ENCODE peak calls at places on chromosomes 4 and X, in seven cellular contexts. D is ascending aorta, B is tibial artery, L is pancreas, O is sigmoid colon, U is kidney epithelial cell, Z is neural progenitor cell. H is an unnamed sample.
A peak's percentile ranks its signal among the peaks of the same experiment; 100 is the strongest.

GRCh38 chr4:87697272-87697671 is 47.2 kb downstream of the DMP1 start:
- DNase-seq in D (no peak), B (no peak), L (no peak), O (no peak), U (no peak), Z (no peak), H (no peak)

GRCh38 chr4:37872310-37872988 is 18.4 kb upstream of the TBC1D1 start:
- DNase-seq in D (no peak), B (no peak), L (no peak), O (no peak), U (no peak), Z (no peak), H (no peak)

GRCh38 chr4:110621839-110622751 is 782 bp downstream of the PITX2 start:
- DNase-seq in D (no peak), B (no peak), L (no peak), O (no peak), U (no peak), Z (peak; percentile 63), H (no peak)

GRCh38 chr4:25466966-25467697 is 90.1 kb downstream of the ANAPC4 start:
- DNase-seq in D (no peak), B (no peak), L (no peak), O (no peak), U (no peak), Z (no peak), H (no peak)

GRCh38 chr4:107989162-107989536 is 540 bp upstream of the HADH start:
- DNase-seq in D (no peak), B (no peak), L (no peak), O (no peak), U (no peak), Z (no peak), H (no peak)

GRCh38 chrX:791479-792034 is 161.0 kb downstream of the SHOX start:
- DNase-seq in D (no peak), B (no peak), L (no peak), O (no peak), U (no peak), Z (peak; percentile 66), H (no peak)

GRCh38 chrX:40871385-40872082 is 136.2 kb upstream of the MED14 start:
- DNase-seq in D (no peak), B (no peak), L (no peak), O (no peak), U (no peak), Z (no peak), H (no peak)

GRCh38 chr4:77201343-77201742 is 44.3 kb downstream of the CCNG2 start:
- DNase-seq in D (no peak), B (no peak), L (no peak), O (no peak), U (no peak), Z (no peak), H (no peak)

GRCh38 chr4:14783011-14783877 is 219.0 kb upstream of the CPEB2 start:
- DNase-seq in D (no peak), B (no peak), L (no peak), O (no peak), U (no peak), Z (no peak), H (no peak)

GRCh38 chrX:74492720-74493201 is 71.5 kb downstream of the SLC16A2 start:
- DNase-seq in D (no peak), B (no peak), L (no peak), O (no peak), U (no peak), Z (peak; percentile 65), H (no peak)

GRCh38 chr4:73170518-73171198 is 87.9 kb downstream of the ANKRD17 start:
- DNase-seq in D (no peak), B (no peak), L (no peak), O (no peak), U (no peak), Z (no peak), H (no peak)
- H3K36me3 ChIP-seq in D (peaks cover 76% of the 10 kb centered on the region), B (peaks cover 63% of the 10 kb centered on the region), L (no peaks in the 10 kb centered on the region), O (peaks cover 27% of the 10 kb centered on the region), U (no peaks in the 10 kb centered on the region), Z (peaks cover 39% of the 10 kb centered on the region), H (peaks cover 70% of the 10 kb centered on the region)

GRCh38 chr4:137531121-137531520 is 1.2 kb downstream of the PCDH18 start:
- DNase-seq in D (no peak), B (no peak), L (no peak), O (no peak), U (no peak), Z (peak; percentile 30), H (no peak)
- TF ChIP-seq CTCF in D (peak; percentile 59), B (peak; percentile 45), L (no peak), O (no peak), U (peak; percentile 30), Z (peak; percentile 62), H (no peak)

GRCh38 chrX:48460031-48460430 is 10.0 kb downstream of the SLC38A5 start:
- DNase-seq in D (no peak), B (no peak), L (no peak), O (no peak), U (no peak), Z (no peak), H (no peak)
- H3K36me3 ChIP-seq in D (no peaks in the 10 kb centered on the region), B (no peaks in the 10 kb centered on the region), L (no peaks in the 10 kb centered on the region), O (no peaks in the 10 kb centered on the region), U (no peaks in the 10 kb centered on the region), Z (no peaks in the 10 kb centered on the region), H (no peaks in the 10 kb centered on the region)

GRCh38 chr4:70269674-70270073 is 27.3 kb downstream of the CSN3 start:
- DNase-seq in D (no peak), B (no peak), L (no peak), O (no peak), U (no peak), Z (peak; percentile 12), H (no peak)
- TF ChIP-seq CTCF in D (no peak), B (no peak), L (no peak), O (no peak), U (peak; percentile 22), Z (peak; percentile 43), H (no peak)

DNA sequence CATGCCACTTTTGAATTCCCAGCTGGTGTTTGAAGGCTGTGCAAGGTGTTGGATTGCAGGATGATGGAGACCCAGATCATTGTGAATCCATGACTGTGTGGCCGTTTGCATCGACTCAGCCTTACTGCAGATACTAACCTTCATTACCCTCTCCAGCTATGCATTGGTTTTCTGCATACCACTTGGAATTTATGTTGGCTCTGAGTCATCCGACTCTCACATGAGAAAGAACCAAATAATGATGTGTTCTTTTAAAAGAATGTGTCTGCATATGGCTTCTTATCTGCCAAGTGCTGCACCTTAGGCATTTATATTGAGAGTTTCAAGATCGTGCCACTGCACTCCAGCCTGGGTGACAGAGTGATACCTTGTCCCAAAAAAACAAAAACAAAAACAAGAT is 106.7 kb upstream of the PRKX start:
- DNase-seq in D (no peak), B (no peak), L (no peak), O (no peak), U (peak; percentile 63), Z (no peak), H (no peak)
- H3K36me3 ChIP-seq in D (no peaks in the 10 kb centered on the region), B (no peaks in the 10 kb centered on the region), L (no peaks in the 10 kb centered on the region), O (no peaks in the 10 kb centered on the region), U (peaks cover 1% of the 10 kb centered on the region), Z (no peaks in the 10 kb centered on the region), H (no peaks in the 10 kb centered on the region)

H was measured in psoas muscle.